ENCODE peak calls at places on chromosomes 2 and 18, in five cellular contexts. One of them, this sample, is unnamed. For H3K27me3, the result is how much of the 10 kb centered on the place peaks cover.

GRCh38 chr18:70578480-70578879 is 289.6 kb downstream of the SOCS6 start:
- DNase-seq in cardiac muscle cell: no peak
- DNase-seq in spleen: no peak
- DNase-seq in HL-60: no peak
- DNase-seq in pancreas: no peak
- DNase-seq in this sample: no peak

GRCh38 chr2:151945186-151945585 is 117.0 kb upstream of the ARL5A start:
- DNase-seq in HL-60: no peak
- DNase-seq in pancreas: no peak
- DNase-seq in spleen: no peak
- DNase-seq in cardiac muscle cell: no peak
- DNase-seq in this sample: no peak

GRCh38 chr2:101809656-101810055 is 112.1 kb downstream of the MAP4K4 start:
- DNase-seq in spleen: no peak
- DNase-seq in HL-60: no peak
- DNase-seq in pancreas: no peak
- DNase-seq in cardiac muscle cell: no peak
- DNase-seq in this sample: no peak

GRCh38 chr2:178194600-178195389 is 483 bp downstream of the OSBPL6 start:
- DNase-seq in HL-60: peak
- DNase-seq in cardiac muscle cell: peak
- DNase-seq in pancreas: peak
- DNase-seq in spleen: peak
- DNase-seq in this sample: peak

GRCh38 chr2:218397502-218398436 is 1.9 kb upstream of the CTDSP1 start:
- DNase-seq in pancreas: peak
- DNase-seq in spleen: peak
- DNase-seq in cardiac muscle cell: peak
- DNase-seq in HL-60: no peak
- DNase-seq in this sample: no peak

GRCh38 chr2:168203762-168204693 is 43.4 kb downstream of the STK39 start:
- DNase-seq in HL-60: no peak
- DNase-seq in pancreas: peak
- DNase-seq in cardiac muscle cell: peak
- DNase-seq in spleen: no peak
- DNase-seq in this sample: no peak

GRCh38 chr2:216583157-216583556 is 50.1 kb upstream of the IGFBP2 start:
- DNase-seq in pancreas: no peak
- DNase-seq in spleen: no peak
- DNase-seq in cardiac muscle cell: peak
- DNase-seq in HL-60: no peak
- DNase-seq in this sample: no peak

GRCh38 chr18:8709248-8710059 is 4.1 kb downstream of the MTCL1 start:
- DNase-seq in HL-60: no peak
- DNase-seq in pancreas: no peak
- DNase-seq in spleen: no peak
- DNase-seq in cardiac muscle cell: no peak
- DNase-seq in this sample: no peak

GRCh38 chr2:29042581-29043075 is 31.7 kb downstream of the PCARE start:
- DNase-seq in pancreas: peak
- DNase-seq in spleen: no peak
- DNase-seq in HL-60: no peak
- DNase-seq in cardiac muscle cell: peak
- DNase-seq in this sample: no peak

GRCh38 chr2:63735263-63735662 is 106.4 kb upstream of the UGP2 start:
- DNase-seq in pancreas: no peak
- DNase-seq in spleen: no peak
- DNase-seq in HL-60: no peak
- DNase-seq in cardiac muscle cell: no peak
- DNase-seq in this sample: no peak

GRCh38 chr18:4510160-4510559 is 55.1 kb upstream of the DLGAP1 start:
- DNase-seq in cardiac muscle cell: no peak
- DNase-seq in spleen: peak
- DNase-seq in pancreas: no peak
- DNase-seq in HL-60: no peak
- DNase-seq in this sample: no peak

GRCh38 chr2:127525692-127526141 is 572 bp downstream of the IWS1 start:
- DNase-seq in pancreas: no peak
- DNase-seq in spleen: no peak
- DNase-seq in HL-60: peak
- DNase-seq in cardiac muscle cell: peak
- DNase-seq in this sample: no peak

DNA sequence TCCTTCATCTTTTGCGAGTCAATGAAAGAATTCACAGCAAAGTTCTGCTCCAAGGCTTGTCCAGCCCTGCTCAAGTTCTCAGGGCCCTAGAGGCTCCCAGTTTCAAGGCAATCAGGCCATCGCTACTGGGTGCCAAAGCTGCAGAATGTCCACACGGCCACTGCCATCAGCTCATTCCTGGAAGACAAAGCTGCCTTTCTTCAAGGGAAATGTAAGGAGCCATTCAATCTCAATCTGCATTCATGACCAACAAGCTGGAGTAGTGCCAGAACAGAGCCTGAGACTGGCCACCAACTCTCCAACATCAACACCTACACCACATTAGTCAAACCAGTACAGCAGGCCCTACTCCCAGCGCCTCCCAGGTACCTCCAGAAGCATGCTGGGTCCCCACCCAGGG is 202.2 kb downstream of the TCF4 start:
- DNase-seq in pancreas: no peak
- DNase-seq in cardiac muscle cell: no peak
- DNase-seq in HL-60: no peak
- DNase-seq in spleen: no peak
- DNase-seq in this sample: peak
- H3K27ac ChIP-seq in pancreas: no peak
- H3K27ac ChIP-seq in cardiac muscle cell: no peak
- H3K27ac ChIP-seq in HL-60: no peak
- H3K27ac ChIP-seq in spleen: no peak
- H3K27ac ChIP-seq in this sample: peak

GRCh38 chr18:30860741-30861140 is 181.8 kb downstream of the DSC3 start:
- DNase-seq in pancreas: no peak
- DNase-seq in cardiac muscle cell: no peak
- DNase-seq in HL-60: no peak
- DNase-seq in spleen: no peak
- DNase-seq in this sample: no peak

GRCh38 chr18:30858562-30858961 is 184.0 kb downstream of the DSC3 start:
- DNase-seq in pancreas: no peak
- DNase-seq in cardiac muscle cell: no peak
- DNase-seq in HL-60: no peak
- DNase-seq in spleen: no peak
- DNase-seq in this sample: no peak

DNA sequence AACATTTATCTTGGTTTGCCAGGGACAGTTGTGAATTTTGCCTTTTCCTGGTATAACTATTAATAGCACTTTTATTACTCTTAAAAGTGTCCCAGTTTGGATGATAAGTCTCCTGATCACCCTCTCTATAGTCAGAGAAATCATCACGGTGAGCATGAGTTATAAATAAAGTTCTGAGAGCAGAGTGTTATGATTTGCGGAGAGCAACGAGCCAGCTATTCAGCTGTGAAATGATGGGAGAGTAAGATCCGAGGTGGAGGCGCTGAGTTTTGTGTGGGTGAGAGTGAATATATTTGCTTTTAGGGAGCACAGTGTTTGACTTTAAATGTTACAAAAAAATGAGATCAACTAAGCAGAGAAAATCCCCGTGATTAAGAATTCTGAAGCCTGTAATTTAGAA is 179.6 kb downstream of the DSC3 start:
- DNase-seq in cardiac muscle cell: no peak
- DNase-seq in pancreas: no peak
- DNase-seq in HL-60: no peak
- DNase-seq in spleen: no peak
- DNase-seq in this sample: no peak
- H3K27me3 ChIP-seq in cardiac muscle cell: under half
- H3K27me3 ChIP-seq in pancreas: under half
- H3K27me3 ChIP-seq in HL-60: under half
- H3K27me3 ChIP-seq in spleen: under half
- H3K27me3 ChIP-seq in this sample: under half

GRCh38 chr18:36149514-36150289 is 20.0 kb downstream of the ELP2 start:
- DNase-seq in pancreas: no peak
- DNase-seq in HL-60: no peak
- DNase-seq in spleen: no peak
- DNase-seq in cardiac muscle cell: no peak
- DNase-seq in this sample: no peak

GRCh38 chr18:36153771-36154170 is 24.1 kb downstream of the ELP2 start:
- DNase-seq in cardiac muscle cell: peak
- DNase-seq in spleen: no peak
- DNase-seq in HL-60: no peak
- DNase-seq in pancreas: no peak
- DNase-seq in this sample: no peak

GRCh38 chr18:36152781-36153180 is 23.1 kb downstream of the ELP2 start:
- DNase-seq in pancreas: no peak
- DNase-seq in cardiac muscle cell: peak
- DNase-seq in HL-60: no peak
- DNase-seq in spleen: no peak
- DNase-seq in this sample: no peak

GRCh38 chr18:36155960-36156757 is 26.5 kb downstream of the ELP2 start:
- DNase-seq in cardiac muscle cell: no peak
- DNase-seq in HL-60: no peak
- DNase-seq in spleen: no peak
- DNase-seq in pancreas: no peak
- DNase-seq in this sample: no peak

GRCh38 chr18:36153203-36153602 is 23.5 kb downstream of the ELP2 start:
- DNase-seq in cardiac muscle cell: peak
- DNase-seq in pancreas: no peak
- DNase-seq in spleen: no peak
- DNase-seq in HL-60: no peak
- DNase-seq in this sample: no peak
- H3K27ac ChIP-seq in cardiac muscle cell: no peak
- H3K27ac ChIP-seq in pancreas: no peak
- H3K27ac ChIP-seq in spleen: peak
- H3K27ac ChIP-seq in HL-60: no peak
- H3K27ac ChIP-seq in this sample: no peak

DNA sequence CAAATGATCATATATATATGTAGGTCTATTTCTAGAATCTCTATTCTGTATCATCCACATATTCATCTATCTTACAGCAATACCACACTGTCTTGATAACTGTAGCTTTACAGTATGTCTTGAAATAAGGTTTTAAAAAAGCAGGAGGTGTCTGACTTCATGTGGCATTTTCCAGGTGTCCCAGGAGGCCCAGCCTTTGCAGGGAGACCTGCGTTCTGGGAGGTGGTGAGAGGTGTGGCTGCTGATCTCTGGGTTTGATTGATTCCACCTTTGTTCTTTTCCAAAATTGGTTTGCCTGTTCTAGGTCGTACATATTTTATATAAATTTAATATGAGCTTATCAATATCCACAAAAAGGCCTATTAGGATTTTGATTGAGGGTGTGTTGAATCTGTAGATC is 26.6 kb downstream of the DPYSL5 start:
- DNase-seq in pancreas: no peak
- DNase-seq in spleen: no peak
- DNase-seq in cardiac muscle cell: no peak
- DNase-seq in HL-60: no peak
- DNase-seq in this sample: no peak
- H3K27me3 ChIP-seq in pancreas: under half
- H3K27me3 ChIP-seq in spleen: under half
- H3K27me3 ChIP-seq in cardiac muscle cell: under half
- H3K27me3 ChIP-seq in HL-60: under half
- H3K27me3 ChIP-seq in this sample: under half

DNA sequence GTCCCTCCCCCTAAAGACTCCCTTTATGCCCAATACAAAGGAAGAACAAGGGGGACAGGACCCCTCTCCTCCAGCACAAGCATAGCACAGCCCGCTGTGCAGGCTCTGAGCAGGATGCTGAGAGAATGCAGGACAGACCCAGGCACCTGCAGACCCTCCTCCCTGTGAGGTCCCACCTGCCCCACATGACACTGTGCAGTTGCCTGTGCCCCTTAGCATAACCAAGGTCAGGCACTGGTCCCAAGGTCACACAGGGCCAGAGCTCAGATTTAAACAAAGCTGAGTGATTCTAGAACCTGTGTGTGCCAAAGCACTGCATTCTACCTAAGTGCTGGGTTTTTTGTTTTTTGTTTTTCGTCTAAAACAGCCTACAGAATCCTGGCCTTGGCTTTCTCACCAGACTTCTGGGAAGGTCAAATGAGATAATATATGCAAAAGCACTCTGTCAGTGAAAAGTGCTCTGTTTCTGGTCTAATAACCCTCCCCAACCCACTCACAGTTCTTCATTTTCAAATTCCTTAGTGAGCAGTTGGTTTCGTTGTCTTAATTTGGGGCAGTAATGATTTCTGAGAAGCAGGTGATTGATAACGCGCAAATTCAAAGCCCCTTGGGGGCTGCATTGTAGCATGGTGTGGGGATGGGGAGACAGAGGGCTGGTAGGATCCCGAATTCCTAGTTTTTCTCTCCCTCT is 125.7 kb downstream of the KCTD1 start:
- DNase-seq in cardiac muscle cell: no peak
- DNase-seq in pancreas: no peak
- DNase-seq in spleen: no peak
- DNase-seq in HL-60: no peak
- DNase-seq in this sample: no peak
- H3K27ac ChIP-seq in cardiac muscle cell: no peak
- H3K27ac ChIP-seq in pancreas: no peak
- H3K27ac ChIP-seq in spleen: no peak
- H3K27ac ChIP-seq in HL-60: no peak
- H3K27ac ChIP-seq in this sample: no peak

GRCh38 chr2:242075683-242076082 is 206.2 kb downstream of the RTP5 start:
- DNase-seq in HL-60: no peak
- DNase-seq in spleen: no peak
- DNase-seq in pancreas: no peak
- DNase-seq in cardiac muscle cell: peak
- DNase-seq in this sample: no peak
- H3K27me3 ChIP-seq in HL-60: under half
- H3K27me3 ChIP-seq in spleen: under half
- H3K27me3 ChIP-seq in pancreas: under half
- H3K27me3 ChIP-seq in cardiac muscle cell: under half
- H3K27me3 ChIP-seq in this sample: under half

GRCh38 chr2:54966165-54966819 is 84.0 kb downstream of the RTN4 start:
- DNase-seq in cardiac muscle cell: no peak
- DNase-seq in HL-60: no peak
- DNase-seq in pancreas: no peak
- DNase-seq in spleen: no peak
- DNase-seq in this sample: no peak
- H3K27ac ChIP-seq in cardiac muscle cell: no peak
- H3K27ac ChIP-seq in HL-60: no peak
- H3K27ac ChIP-seq in pancreas: no peak
- H3K27ac ChIP-seq in spleen: no peak
- H3K27ac ChIP-seq in this sample: peak